ENCODE peak calls at places on chromosomes 12 and 14, in ten cellular contexts. E is kidney, U is HFF-Myc, P is body of pancreas, A is mesendoderm, H is fibroblast of lung, I is hepatocyte, X is Karpas-422, C is NT2/D1, S is PC-3. K is an unnamed sample.

GRCh38 chr14:92005019-92005418 is 34.8 kb downstream of the TRIP11 start:
- DNase-seq in U (no peak), S (no peak), C (no peak), H (no peak), E (no peak), P (no peak), A (no peak), X (no peak), I (no peak), K (no peak)

GRCh38 chr14:96624661-96625435 is 122.7 kb downstream of the PAPOLA start:
- DNase-seq in A (no peak), I (no peak), C (no peak), X (no peak), P (no peak), E (peak), H (no peak), U (no peak), S (no peak), K (no peak)

GRCh38 chr14:102829106-102829505 is 51.9 kb downstream of the TRAF3 start:
- DNase-seq in E (no peak), H (peak), P (no peak), C (no peak), S (no peak), I (peak), U (no peak), X (no peak), A (no peak), K (no peak)

GRCh38 chr12:44874981-44875416 is 1.1 kb downstream of the NELL2 start:
- DNase-seq in S (no peak), P (no peak), A (peak), E (no peak), C (peak), H (no peak), X (peak), I (no peak), U (no peak), K (no peak)

GRCh38 chr12:52884526-52885293 is 20.2 kb downstream of the KRT8 start:
- DNase-seq in X (peak), H (peak), C (no peak), P (peak), U (no peak), E (peak), A (peak), S (peak), I (peak), K (no peak)

GRCh38 chr12:20567413-20567812 is 127.7 kb upstream of the SLCO1C1 start:
- DNase-seq in U (no peak), E (no peak), I (no peak), C (no peak), H (no peak), S (peak), P (no peak), A (no peak), X (no peak), K (no peak)

GRCh38 chr12:132389066-132389465 is 59.7 kb upstream of the GALNT9 start:
- DNase-seq in P (no peak), S (no peak), I (no peak), E (no peak), A (no peak), X (no peak), H (no peak), C (no peak), U (no peak), K (no peak)

GRCh38 chr12:74741113-74741512 is 203.5 kb downstream of the ATXN7L3B start:
- DNase-seq in I (no peak), P (no peak), C (no peak), U (no peak), A (no peak), H (no peak), X (no peak), E (no peak), S (no peak), K (no peak)

GRCh38 chr14:63076476-63076875 is 31.2 kb upstream of the KCNH5 start:
- DNase-seq in X (no peak), E (no peak), P (no peak), H (no peak), C (no peak), A (no peak), I (no peak), S (peak), U (no peak), K (no peak)

GRCh38 chr14:49849213-49849847 is 3.3 kb downstream of the NEMF start:
- DNase-seq in S (peak), H (no peak), E (no peak), U (no peak), P (no peak), A (no peak), C (no peak), I (no peak), X (peak), K (peak)

GRCh38 chr12:57089259-57090245 is 638 bp downstream of the NAB2 start:
- DNase-seq in S (peak), X (peak), U (no peak), C (no peak), P (peak), E (peak), A (peak), H (peak), I (peak), K (no peak)

GRCh38 chr12:26198742-26199141 is 3.4 kb downstream of the SSPN start:
- DNase-seq in X (no peak), E (no peak), I (peak), C (no peak), S (peak), U (no peak), H (peak), P (no peak), A (no peak), K (no peak)

GRCh38 chr14:60775296-60775695 is 40.7 kb downstream of the MNAT1 start:
- DNase-seq in E (no peak), I (no peak), A (no peak), C (no peak), U (no peak), P (no peak), X (no peak), H (peak), S (peak), K (no peak)

GRCh38 chr14:68401320-68401719 is 391.5 kb downstream of the ZFP36L1 start:
- DNase-seq in U (no peak), I (peak), X (no peak), C (no peak), A (peak), E (no peak), H (no peak), S (no peak), P (no peak), K (no peak)

GRCh38 chr12:23356927-23357708 is 592.4 kb downstream of the SOX5 start:
- DNase-seq in I (no peak), S (no peak), H (no peak), A (no peak), E (no peak), C (no peak), P (no peak), U (no peak), X (no peak), K (no peak)

GRCh38 chr12:129467289-129467688 is 436.5 kb downstream of the TMEM132D start:
- DNase-seq in U (no peak), C (no peak), X (no peak), H (no peak), E (no peak), A (peak), P (no peak), I (no peak), S (no peak), K (no peak)

GRCh38 chr12:55073043-55074022 is 52.9 kb upstream of the OR9K2 start:
- DNase-seq in P (peak), E (peak), S (peak), C (peak), H (peak), U (peak), A (peak), X (peak), I (peak), K (peak)

GRCh38 chr12:55067701-55068100 is 47.9 kb downstream of the NEUROD4 start:
- DNase-seq in A (no peak), C (no peak), H (no peak), S (no peak), E (no peak), I (no peak), U (no peak), P (no peak), X (no peak), K (no peak)

GRCh38 chr12:55063291-55063690 is 43.5 kb downstream of the NEUROD4 start:
- DNase-seq in A (no peak), C (no peak), I (no peak), P (no peak), H (no peak), U (no peak), S (no peak), X (no peak), E (no peak), K (no peak)

GRCh38 chr12:55072093-55072492 is 52.3 kb downstream of the NEUROD4 start:
- DNase-seq in A (peak), C (peak), P (peak), S (peak), I (peak), X (peak), E (peak), H (peak), U (no peak), K (peak)

DNA sequence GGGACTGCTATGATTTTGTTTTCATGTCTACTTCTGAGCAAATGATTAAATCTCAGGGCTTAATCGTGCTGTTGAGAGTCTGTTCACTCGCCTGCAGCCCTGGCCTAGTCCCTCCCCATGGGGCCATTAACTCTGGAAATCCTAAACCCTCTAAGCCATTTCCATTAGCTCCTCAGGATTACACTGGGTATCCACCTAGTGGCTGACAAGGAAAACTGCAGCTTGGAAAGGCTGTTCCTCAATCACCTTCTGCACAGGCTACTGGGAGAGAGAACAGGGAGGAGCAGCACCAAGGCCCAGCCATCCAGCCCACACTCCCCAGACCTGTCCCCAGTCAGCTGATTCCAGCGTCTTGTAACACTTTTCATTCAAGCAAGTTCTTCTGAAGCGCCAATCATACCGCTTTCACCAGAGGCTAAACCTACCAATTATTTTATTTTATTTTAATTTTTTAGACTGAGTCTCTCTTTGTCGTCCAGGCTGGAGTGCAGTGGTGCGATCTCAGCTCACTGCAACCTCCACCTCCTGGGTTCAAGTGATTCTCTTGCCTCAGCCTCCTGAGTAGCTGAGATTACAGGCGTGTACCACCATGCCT is 48.7 kb downstream of the NEUROD4 start:
- DNase-seq in S (peak), A (peak), P (peak), E (no peak), C (peak), H (peak), I (peak), X (peak), U (peak), K (peak)
- H3K4me3 ChIP-seq in S (no peak), A (no peak), P (no peak), E (no peak), C (no peak), H (no peak), I (no peak), X (no peak), U (no peak), K (no peak)

DNA sequence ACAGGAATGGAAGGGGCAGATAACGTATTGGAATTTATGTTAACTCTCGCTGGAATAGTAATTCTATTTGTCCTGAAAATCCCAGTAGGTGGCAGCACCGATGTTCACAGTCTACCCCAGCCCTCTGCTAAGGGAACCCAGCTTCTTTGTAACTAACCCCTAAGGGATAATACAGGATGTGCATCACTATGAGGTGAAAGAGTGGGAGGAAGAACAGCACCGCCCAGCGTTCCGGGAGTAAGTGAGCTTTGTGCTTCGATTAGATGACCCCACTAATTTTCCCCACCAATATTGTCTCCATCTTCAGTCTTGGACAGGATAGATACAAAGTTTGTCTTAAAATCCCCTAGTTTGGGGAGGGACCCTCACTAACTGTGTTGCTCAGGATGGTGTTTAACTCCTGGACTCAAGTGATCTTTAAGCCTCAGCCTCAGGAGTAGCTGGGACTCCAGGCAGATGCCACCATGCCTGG is 2.7 kb downstream of the SLC2A3 start:
- DNase-seq in P (peak), H (peak), X (peak), A (peak), S (peak), C (peak), E (peak), I (peak), U (peak), K (peak)
- H3K4me3 ChIP-seq in P (no peak), H (peak), X (peak), A (peak), S (peak), C (peak), E (peak), I (no peak), U (peak), K (no peak)

GRCh38 chr14:101584049-101584859 is 23.0 kb downstream of the DIO3 start:
- DNase-seq in H (no peak), U (peak), X (no peak), S (no peak), A (no peak), E (peak), P (no peak), I (peak), C (no peak), K (no peak)
- H3K4me3 ChIP-seq in H (no peak), U (peak), X (no peak), S (no peak), A (no peak), E (no peak), P (no peak), I (no peak), C (no peak), K (no peak)

GRCh38 chr14:95297832-95298231 is 21.9 kb downstream of the CLMN start:
- DNase-seq in C (no peak), U (no peak), S (no peak), E (peak), H (no peak), I (no peak), X (peak), A (no peak), P (no peak), K (no peak)
- H3K4me3 ChIP-seq in C (no peak), U (no peak), S (no peak), E (no peak), H (no peak), I (no peak), X (peak), A (no peak), P (no peak), K (no peak)

GRCh38 chr14:51457858-51458562 is 193.7 kb upstream of the FRMD6 start:
- DNase-seq in I (no peak), E (no peak), H (no peak), U (no peak), S (peak), A (peak), P (no peak), X (no peak), C (no peak), K (no peak)
- H3K4me3 ChIP-seq in I (no peak), E (no peak), H (no peak), U (no peak), S (peak), A (no peak), P (no peak), X (no peak), C (no peak), K (no peak)

GRCh38 chr12:3364226-3364625 is 126.8 kb upstream of the PRMT8 start:
- DNase-seq in C (no peak), X (no peak), E (no peak), U (no peak), I (no peak), A (no peak), H (no peak), P (no peak), S (no peak), K (no peak)

GRCh38 chr12:3364661-3365264 is 126.2 kb upstream of the PRMT8 start:
- DNase-seq in I (no peak), X (no peak), A (no peak), U (no peak), E (no peak), S (no peak), C (no peak), P (no peak), H (no peak), K (no peak)

GRCh38 chr12:3363608-3364007 is 127.4 kb upstream of the PRMT8 start:
- DNase-seq in X (no peak), H (no peak), I (no peak), S (no peak), U (no peak), P (no peak), E (no peak), C (no peak), A (no peak), K (no peak)

GRCh38 chr12:3366451-3367155 is 124.4 kb upstream of the PRMT8 start:
- DNase-seq in C (no peak), U (no peak), I (no peak), P (peak), X (no peak), A (no peak), S (no peak), E (peak), H (no peak), K (no peak)

GRCh38 chr12:3365416-3366385 is 125.3 kb upstream of the PRMT8 start:
- DNase-seq in U (no peak), P (peak), H (no peak), S (peak), E (peak), I (peak), X (no peak), C (peak), A (peak), K (no peak)
- H3K4me3 ChIP-seq in U (no peak), P (peak), H (no peak), S (peak), E (peak), I (peak), X (no peak), C (peak), A (peak), K (peak)

GRCh38 chr12:126915309-126915708 is 1351.7 kb upstream of the TMEM132C start:
- DNase-seq in X (no peak), U (no peak), C (no peak), I (no peak), A (no peak), H (no peak), E (no peak), S (no peak), P (no peak), K (no peak)
- H3K4me3 ChIP-seq in X (no peak), U (no peak), C (no peak), I (no peak), A (no peak), H (no peak), E (no peak), S (no peak), P (no peak), K (no peak)

DNA sequence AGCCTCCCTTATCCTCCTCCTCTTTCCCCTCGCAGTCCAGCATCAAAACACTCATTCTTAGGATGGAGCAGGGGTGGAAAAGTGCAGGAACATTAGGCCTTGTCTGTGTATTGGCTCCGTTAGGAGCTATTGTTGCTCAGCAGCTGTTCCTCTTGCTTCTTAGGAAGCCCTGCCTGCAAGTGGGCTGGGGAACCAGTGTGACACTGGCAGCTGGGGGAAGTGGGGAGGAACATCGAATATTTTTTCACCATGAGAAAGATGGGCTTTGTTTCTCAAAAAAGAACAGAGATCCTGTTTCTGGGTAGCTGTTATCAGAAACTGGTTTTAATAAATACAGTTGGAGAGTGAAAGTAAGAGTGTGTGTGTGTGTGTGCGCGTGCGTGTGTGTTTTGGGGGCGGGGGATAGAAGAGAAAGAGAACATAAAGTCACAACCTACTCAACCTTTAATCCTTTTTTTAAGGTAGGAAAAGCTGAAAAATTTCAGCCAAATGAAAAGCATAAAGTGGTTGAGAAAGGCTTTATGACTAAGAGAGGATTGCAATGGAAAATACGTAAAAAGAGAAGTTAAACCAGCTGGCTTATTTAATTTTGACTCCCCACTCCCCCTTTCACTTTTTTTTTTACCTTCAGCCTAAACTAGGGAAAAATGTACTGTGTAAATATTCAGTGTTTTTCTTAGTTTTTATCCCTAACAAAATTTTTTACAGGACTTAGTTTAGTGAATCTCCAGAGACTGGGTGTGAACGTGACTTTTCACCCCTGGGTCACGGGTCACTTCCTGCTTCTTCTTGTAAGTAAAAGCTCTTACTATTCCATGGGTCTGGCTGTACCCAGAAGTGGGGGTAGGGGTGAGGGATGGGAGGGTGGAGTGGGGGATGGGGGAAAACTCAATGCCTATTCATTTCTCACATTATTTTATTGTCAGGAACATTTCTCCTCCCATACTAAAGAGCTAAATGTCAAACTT is 197.1 kb upstream of the PLEKHG7 start:
- DNase-seq in U (no peak), A (peak), I (peak), X (no peak), H (peak), C (no peak), E (peak), S (no peak), P (peak), K (no peak)
- H3K4me3 ChIP-seq in U (no peak), A (no peak), I (no peak), X (no peak), H (peak), C (no peak), E (peak), S (no peak), P (no peak), K (no peak)

DNA sequence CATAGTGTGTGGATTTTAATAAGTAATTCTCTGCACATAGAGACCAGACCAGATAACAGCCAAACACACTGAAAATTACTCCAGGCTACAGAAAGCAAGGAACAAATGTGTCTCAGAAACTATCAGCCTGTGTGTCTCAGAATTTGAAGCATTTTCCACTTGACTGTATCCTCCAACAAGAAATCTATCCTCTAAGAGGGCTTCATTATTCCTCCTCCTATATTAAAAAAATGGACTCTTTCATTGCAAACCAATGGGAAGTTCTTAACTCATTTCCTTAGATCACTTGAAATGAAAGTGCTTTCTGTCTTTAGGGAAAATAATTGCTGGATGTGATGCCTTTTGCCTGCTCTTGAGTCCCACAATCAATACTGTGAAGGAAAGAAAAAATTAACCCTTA is 2.3 kb downstream of the ST8SIA1 start:
- DNase-seq in P (no peak), X (no peak), A (no peak), S (no peak), E (no peak), H (no peak), U (no peak), I (no peak), C (no peak), K (no peak)
- H3K4me3 ChIP-seq in P (no peak), X (no peak), A (no peak), S (no peak), E (no peak), H (peak), U (no peak), I (no peak), C (no peak), K (no peak)